ENCODE peak calls at places on chromosomes 12 and 14, in six cellular contexts. One of them, this sample, is unnamed.

GRCh38 chr14:59038746-59039145 is 149.7 kb upstream of the DAAM1 start:
- DNase-seq in stimulated activated CD4-positive, alpha-beta T cell treated with anti-CD3 and anti-CD28 coated beads, TNF-alpha, amount 100 ng/mL, for 24 hours: no peak
- DNase-seq in EL: no peak
- DNase-seq in DMS 273 treated with DMSO at 0.1 percent for 48 hours: no peak
- DNase-seq in AG10803: no peak
- DNase-seq in K562: no peak
- DNase-seq in this sample: no peak

GRCh38 chr12:78403681-78404080 is 460.9 kb upstream of the SYT1 start:
- DNase-seq in AG10803: peak; percentile 67
- DNase-seq in DMS 273 treated with DMSO at 0.1 percent for 48 hours: no peak
- DNase-seq in stimulated activated CD4-positive, alpha-beta T cell treated with anti-CD3 and anti-CD28 coated beads, TNF-alpha, amount 100 ng/mL, for 24 hours: no peak
- DNase-seq in EL: peak; percentile 65
- DNase-seq in K562: no peak
- DNase-seq in this sample: no peak

GRCh38 chr14:28773917-28774691 is 7.5 kb downstream of the FOXG1 start:
- DNase-seq in EL: no peak
- DNase-seq in DMS 273 treated with DMSO at 0.1 percent for 48 hours: no peak
- DNase-seq in K562: peak; percentile 36
- DNase-seq in stimulated activated CD4-positive, alpha-beta T cell treated with anti-CD3 and anti-CD28 coated beads, TNF-alpha, amount 100 ng/mL, for 24 hours: no peak
- DNase-seq in AG10803: peak; percentile 40
- DNase-seq in this sample: no peak

GRCh38 chr14:34129927-34130552 is 179.2 kb upstream of the EGLN3 start:
- DNase-seq in stimulated activated CD4-positive, alpha-beta T cell treated with anti-CD3 and anti-CD28 coated beads, TNF-alpha, amount 100 ng/mL, for 24 hours: no peak
- DNase-seq in K562: no peak
- DNase-seq in DMS 273 treated with DMSO at 0.1 percent for 48 hours: no peak
- DNase-seq in AG10803: no peak
- DNase-seq in EL: no peak
- DNase-seq in this sample: no peak

GRCh38 chr12:47881826-47882427 is 22.9 kb downstream of the VDR start:
- DNase-seq in stimulated activated CD4-positive, alpha-beta T cell treated with anti-CD3 and anti-CD28 coated beads, TNF-alpha, amount 100 ng/mL, for 24 hours: no peak
- DNase-seq in K562: no peak
- DNase-seq in AG10803: peak; percentile 99
- DNase-seq in EL: peak; percentile 99
- DNase-seq in DMS 273 treated with DMSO at 0.1 percent for 48 hours: no peak
- DNase-seq in this sample: no peak

GRCh38 chr12:9221476-9221875 is 13.3 kb upstream of the PZP start:
- DNase-seq in DMS 273 treated with DMSO at 0.1 percent for 48 hours: peak; percentile 6
- DNase-seq in K562: no peak
- DNase-seq in AG10803: no peak
- DNase-seq in EL: no peak
- DNase-seq in stimulated activated CD4-positive, alpha-beta T cell treated with anti-CD3 and anti-CD28 coated beads, TNF-alpha, amount 100 ng/mL, for 24 hours: no peak
- DNase-seq in this sample: no peak

GRCh38 chr14:29028973-29029582 is 262.5 kb downstream of the FOXG1 start:
- DNase-seq in stimulated activated CD4-positive, alpha-beta T cell treated with anti-CD3 and anti-CD28 coated beads, TNF-alpha, amount 100 ng/mL, for 24 hours: no peak
- DNase-seq in EL: peak; percentile 49
- DNase-seq in AG10803: no peak
- DNase-seq in DMS 273 treated with DMSO at 0.1 percent for 48 hours: no peak
- DNase-seq in K562: no peak
- DNase-seq in this sample: no peak

GRCh38 chr14:58563981-58564380 is 73.8 kb upstream of the DACT1 start:
- DNase-seq in EL: no peak
- DNase-seq in DMS 273 treated with DMSO at 0.1 percent for 48 hours: no peak
- DNase-seq in K562: no peak
- DNase-seq in AG10803: no peak
- DNase-seq in stimulated activated CD4-positive, alpha-beta T cell treated with anti-CD3 and anti-CD28 coated beads, TNF-alpha, amount 100 ng/mL, for 24 hours: no peak
- DNase-seq in this sample: no peak

GRCh38 chr14:102554835-102555819 is 37.3 kb upstream of the RCOR1 start:
- DNase-seq in K562: no peak
- DNase-seq in EL: peak; percentile 71
- DNase-seq in DMS 273 treated with DMSO at 0.1 percent for 48 hours: peak; percentile 18
- DNase-seq in stimulated activated CD4-positive, alpha-beta T cell treated with anti-CD3 and anti-CD28 coated beads, TNF-alpha, amount 100 ng/mL, for 24 hours: peak; percentile 50
- DNase-seq in AG10803: peak; percentile 23
- DNase-seq in this sample: peak; percentile 66

GRCh38 chr14:92635031-92635430 is 113.4 kb downstream of the LGMN start:
- DNase-seq in DMS 273 treated with DMSO at 0.1 percent for 48 hours: no peak
- DNase-seq in EL: no peak
- DNase-seq in stimulated activated CD4-positive, alpha-beta T cell treated with anti-CD3 and anti-CD28 coated beads, TNF-alpha, amount 100 ng/mL, for 24 hours: no peak
- DNase-seq in K562: no peak
- DNase-seq in AG10803: no peak
- DNase-seq in this sample: no peak

GRCh38 chr12:25840678-25841077 is 117.8 kb upstream of the RASSF8 start:
- DNase-seq in stimulated activated CD4-positive, alpha-beta T cell treated with anti-CD3 and anti-CD28 coated beads, TNF-alpha, amount 100 ng/mL, for 24 hours: no peak
- DNase-seq in EL: peak; percentile 18
- DNase-seq in AG10803: no peak
- DNase-seq in DMS 273 treated with DMSO at 0.1 percent for 48 hours: no peak
- DNase-seq in K562: no peak
- DNase-seq in this sample: no peak

GRCh38 chr12:105385141-105385540 is 54.6 kb downstream of the C12orf75 start:
- DNase-seq in DMS 273 treated with DMSO at 0.1 percent for 48 hours: no peak
- DNase-seq in EL: peak; percentile 77
- DNase-seq in K562: no peak
- DNase-seq in AG10803: peak; percentile 88
- DNase-seq in stimulated activated CD4-positive, alpha-beta T cell treated with anti-CD3 and anti-CD28 coated beads, TNF-alpha, amount 100 ng/mL, for 24 hours: no peak
- DNase-seq in this sample: no peak

GRCh38 chr14:60151715-60152114 is 13.5 kb downstream of the DHRS7 start:
- DNase-seq in DMS 273 treated with DMSO at 0.1 percent for 48 hours: peak; percentile 78
- DNase-seq in AG10803: peak; percentile 95
- DNase-seq in EL: peak; percentile 94
- DNase-seq in stimulated activated CD4-positive, alpha-beta T cell treated with anti-CD3 and anti-CD28 coated beads, TNF-alpha, amount 100 ng/mL, for 24 hours: peak; percentile 61
- DNase-seq in K562: no peak
- DNase-seq in this sample: peak; percentile 65

GRCh38 chr12:43951286-43951685 is 115.4 kb downstream of the TMEM117 start:
- DNase-seq in K562: no peak
- DNase-seq in stimulated activated CD4-positive, alpha-beta T cell treated with anti-CD3 and anti-CD28 coated beads, TNF-alpha, amount 100 ng/mL, for 24 hours: no peak
- DNase-seq in EL: no peak
- DNase-seq in DMS 273 treated with DMSO at 0.1 percent for 48 hours: no peak
- DNase-seq in AG10803: no peak
- DNase-seq in this sample: no peak

GRCh38 chr12:86914716-86915115 is 658.5 kb upstream of the MGAT4C start:
- DNase-seq in K562: no peak
- DNase-seq in stimulated activated CD4-positive, alpha-beta T cell treated with anti-CD3 and anti-CD28 coated beads, TNF-alpha, amount 100 ng/mL, for 24 hours: no peak
- DNase-seq in DMS 273 treated with DMSO at 0.1 percent for 48 hours: peak; percentile 0
- DNase-seq in EL: peak; percentile 9
- DNase-seq in AG10803: peak; percentile 20
- DNase-seq in this sample: no peak

GRCh38 chr14:70034257-70034656 is 154.5 kb downstream of the SLC8A3 start:
- DNase-seq in DMS 273 treated with DMSO at 0.1 percent for 48 hours: no peak
- DNase-seq in EL: no peak
- DNase-seq in AG10803: no peak
- DNase-seq in stimulated activated CD4-positive, alpha-beta T cell treated with anti-CD3 and anti-CD28 coated beads, TNF-alpha, amount 100 ng/mL, for 24 hours: no peak
- DNase-seq in K562: no peak
- DNase-seq in this sample: no peak

GRCh38 chr12:24979286-24979685 is 30.4 kb upstream of the BCAT1 start:
- DNase-seq in EL: no peak
- DNase-seq in DMS 273 treated with DMSO at 0.1 percent for 48 hours: no peak
- DNase-seq in K562: peak; percentile 25
- DNase-seq in AG10803: no peak
- DNase-seq in stimulated activated CD4-positive, alpha-beta T cell treated with anti-CD3 and anti-CD28 coated beads, TNF-alpha, amount 100 ng/mL, for 24 hours: no peak
- DNase-seq in this sample: no peak

GRCh38 chr12:74021937-74022336 is 515.7 kb upstream of the ATXN7L3B start:
- DNase-seq in stimulated activated CD4-positive, alpha-beta T cell treated with anti-CD3 and anti-CD28 coated beads, TNF-alpha, amount 100 ng/mL, for 24 hours: peak; percentile 2
- DNase-seq in K562: peak; percentile 45
- DNase-seq in AG10803: no peak
- DNase-seq in EL: peak; percentile 28
- DNase-seq in DMS 273 treated with DMSO at 0.1 percent for 48 hours: no peak
- DNase-seq in this sample: no peak

GRCh38 chr12:131914179-131914702 is 14.8 kb upstream of the PUS1 start:
- DNase-seq in AG10803: no peak
- DNase-seq in stimulated activated CD4-positive, alpha-beta T cell treated with anti-CD3 and anti-CD28 coated beads, TNF-alpha, amount 100 ng/mL, for 24 hours: no peak
- DNase-seq in EL: no peak
- DNase-seq in DMS 273 treated with DMSO at 0.1 percent for 48 hours: no peak
- DNase-seq in K562: no peak
- DNase-seq in this sample: no peak

GRCh38 chr12:81259360-81259759 is 181.5 kb downstream of the ACSS3 start:
- DNase-seq in EL: no peak
- DNase-seq in AG10803: no peak
- DNase-seq in DMS 273 treated with DMSO at 0.1 percent for 48 hours: no peak
- DNase-seq in K562: no peak
- DNase-seq in stimulated activated CD4-positive, alpha-beta T cell treated with anti-CD3 and anti-CD28 coated beads, TNF-alpha, amount 100 ng/mL, for 24 hours: no peak
- DNase-seq in this sample: no peak

GRCh38 chr12:92041742-92042141 is 103.9 kb downstream of the BTG1 start:
- DNase-seq in AG10803: no peak
- DNase-seq in K562: no peak
- DNase-seq in DMS 273 treated with DMSO at 0.1 percent for 48 hours: no peak
- DNase-seq in stimulated activated CD4-positive, alpha-beta T cell treated with anti-CD3 and anti-CD28 coated beads, TNF-alpha, amount 100 ng/mL, for 24 hours: no peak
- DNase-seq in EL: peak; percentile 18
- DNase-seq in this sample: no peak

GRCh38 chr14:104970231-104971068 is 7.7 kb downstream of the AHNAK2 start:
- DNase-seq in EL: peak; percentile 85
- DNase-seq in K562: peak; percentile 39
- DNase-seq in DMS 273 treated with DMSO at 0.1 percent for 48 hours: no peak
- DNase-seq in stimulated activated CD4-positive, alpha-beta T cell treated with anti-CD3 and anti-CD28 coated beads, TNF-alpha, amount 100 ng/mL, for 24 hours: no peak
- DNase-seq in AG10803: peak; percentile 92
- DNase-seq in this sample: no peak

GRCh38 chr14:104967414-104968152 is 10.6 kb downstream of the AHNAK2 start:
- DNase-seq in stimulated activated CD4-positive, alpha-beta T cell treated with anti-CD3 and anti-CD28 coated beads, TNF-alpha, amount 100 ng/mL, for 24 hours: no peak
- DNase-seq in AG10803: peak; percentile 24
- DNase-seq in EL: peak; percentile 55
- DNase-seq in DMS 273 treated with DMSO at 0.1 percent for 48 hours: no peak
- DNase-seq in K562: no peak
- DNase-seq in this sample: no peak

GRCh38 chr12:67593871-67594330 is 54.6 kb upstream of the DYRK2 start:
- DNase-seq in DMS 273 treated with DMSO at 0.1 percent for 48 hours: no peak
- DNase-seq in stimulated activated CD4-positive, alpha-beta T cell treated with anti-CD3 and anti-CD28 coated beads, TNF-alpha, amount 100 ng/mL, for 24 hours: no peak
- DNase-seq in AG10803: no peak
- DNase-seq in EL: no peak
- DNase-seq in K562: no peak
- DNase-seq in this sample: no peak

GRCh38 chr12:52307836-52308806 is 13.1 kb downstream of the KRT83 start:
- DNase-seq in AG10803: peak; percentile 45
- DNase-seq in DMS 273 treated with DMSO at 0.1 percent for 48 hours: no peak
- DNase-seq in EL: peak; percentile 53
- DNase-seq in stimulated activated CD4-positive, alpha-beta T cell treated with anti-CD3 and anti-CD28 coated beads, TNF-alpha, amount 100 ng/mL, for 24 hours: peak; percentile 43
- DNase-seq in K562: no peak
- DNase-seq in this sample: peak; percentile 59

GRCh38 chr12:3293446-3294161 is 197.4 kb upstream of the PRMT8 start:
- DNase-seq in K562: peak; percentile 19
- DNase-seq in EL: peak; percentile 24
- DNase-seq in AG10803: peak; percentile 34
- DNase-seq in DMS 273 treated with DMSO at 0.1 percent for 48 hours: no peak
- DNase-seq in stimulated activated CD4-positive, alpha-beta T cell treated with anti-CD3 and anti-CD28 coated beads, TNF-alpha, amount 100 ng/mL, for 24 hours: no peak
- DNase-seq in this sample: no peak

GRCh38 chr14:68576031-68576430 is 216.8 kb downstream of the ZFP36L1 start:
- DNase-seq in stimulated activated CD4-positive, alpha-beta T cell treated with anti-CD3 and anti-CD28 coated beads, TNF-alpha, amount 100 ng/mL, for 24 hours: no peak
- DNase-seq in AG10803: no peak
- DNase-seq in EL: peak; percentile 70
- DNase-seq in DMS 273 treated with DMSO at 0.1 percent for 48 hours: no peak
- DNase-seq in K562: no peak
- DNase-seq in this sample: no peak

GRCh38 chr14:99822800-99823455 is 29.7 kb downstream of the EML1 start:
- DNase-seq in EL: no peak
- DNase-seq in AG10803: no peak
- DNase-seq in K562: no peak
- DNase-seq in DMS 273 treated with DMSO at 0.1 percent for 48 hours: no peak
- DNase-seq in stimulated activated CD4-positive, alpha-beta T cell treated with anti-CD3 and anti-CD28 coated beads, TNF-alpha, amount 100 ng/mL, for 24 hours: no peak
- DNase-seq in this sample: no peak

GRCh38 chr12:46472144-46472705 is 99.7 kb upstream of the SLC38A2 start:
- DNase-seq in EL: no peak
- DNase-seq in DMS 273 treated with DMSO at 0.1 percent for 48 hours: no peak
- DNase-seq in AG10803: no peak
- DNase-seq in stimulated activated CD4-positive, alpha-beta T cell treated with anti-CD3 and anti-CD28 coated beads, TNF-alpha, amount 100 ng/mL, for 24 hours: no peak
- DNase-seq in K562: no peak
- DNase-seq in this sample: no peak

GRCh38 chr12:20946732-20947131 is 136.2 kb downstream of the SLCO1B3 start:
- DNase-seq in AG10803: no peak
- DNase-seq in DMS 273 treated with DMSO at 0.1 percent for 48 hours: no peak
- DNase-seq in K562: peak; percentile 6
- DNase-seq in stimulated activated CD4-positive, alpha-beta T cell treated with anti-CD3 and anti-CD28 coated beads, TNF-alpha, amount 100 ng/mL, for 24 hours: no peak
- DNase-seq in EL: peak; percentile 20
- DNase-seq in this sample: no peak

GRCh38 chr12:120939523-120939922 is 35.4 kb upstream of the SPPL3 start:
- DNase-seq in AG10803: no peak
- DNase-seq in EL: no peak
- DNase-seq in K562: no peak
- DNase-seq in stimulated activated CD4-positive, alpha-beta T cell treated with anti-CD3 and anti-CD28 coated beads, TNF-alpha, amount 100 ng/mL, for 24 hours: no peak
- DNase-seq in DMS 273 treated with DMSO at 0.1 percent for 48 hours: no peak
- DNase-seq in this sample: no peak

GRCh38 chr12:95118788-95119179 is 45.4 kb upstream of the NR2C1 start:
- DNase-seq in EL: no peak
- DNase-seq in AG10803: no peak
- DNase-seq in DMS 273 treated with DMSO at 0.1 percent for 48 hours: no peak
- DNase-seq in stimulated activated CD4-positive, alpha-beta T cell treated with anti-CD3 and anti-CD28 coated beads, TNF-alpha, amount 100 ng/mL, for 24 hours: no peak
- DNase-seq in K562: no peak
- DNase-seq in this sample: no peak

This sample was measured in naive thymus-derived CD8-positive, alpha-beta T cell.